ENCODE peak calls at places on chromosomes 2 and 18, in eight cellular contexts. One of them, this sample, is unnamed.

GRCh38 chr2:43018179-43019024 is 208.0 kb downstream of the ZFP36L2 start:
- DNase-seq in MM.1S: no peak
- DNase-seq in OCI-LY7: no peak
- DNase-seq in HCT116: no peak
- DNase-seq in GM23338: no peak
- DNase-seq in PC-3: no peak
- DNase-seq in neural progenitor cell: no peak
- DNase-seq in GM23248: peak
- DNase-seq in this sample: peak

GRCh38 chr2:219500135-219500534 is 1.4 kb downstream of the GMPPA start:
- DNase-seq in MM.1S: no peak
- DNase-seq in PC-3: peak
- DNase-seq in OCI-LY7: no peak
- DNase-seq in neural progenitor cell: peak
- DNase-seq in HCT116: no peak
- DNase-seq in GM23248: peak
- DNase-seq in GM23338: peak
- DNase-seq in this sample: no peak

GRCh38 chr2:88190808-88191721 is 20.9 kb downstream of the THNSL2 start:
- DNase-seq in OCI-LY7: peak
- DNase-seq in MM.1S: peak
- DNase-seq in GM23338: peak
- DNase-seq in GM23248: peak
- DNase-seq in HCT116: peak
- DNase-seq in neural progenitor cell: peak
- DNase-seq in PC-3: peak
- DNase-seq in this sample: peak

GRCh38 chr2:86054539-86055082 is 51.1 kb downstream of the POLR1A start:
- DNase-seq in GM23248: no peak
- DNase-seq in OCI-LY7: no peak
- DNase-seq in MM.1S: no peak
- DNase-seq in PC-3: no peak
- DNase-seq in GM23338: no peak
- DNase-seq in HCT116: no peak
- DNase-seq in neural progenitor cell: no peak
- DNase-seq in this sample: no peak

GRCh38 chr2:225337183-225337582 is 62.3 kb upstream of the NYAP2 start:
- DNase-seq in HCT116: no peak
- DNase-seq in neural progenitor cell: peak
- DNase-seq in MM.1S: no peak
- DNase-seq in OCI-LY7: no peak
- DNase-seq in PC-3: peak
- DNase-seq in GM23248: peak
- DNase-seq in GM23338: peak
- DNase-seq in this sample: no peak

GRCh38 chr2:231294578-231295362 is 96.3 kb downstream of the ARMC9 start:
- DNase-seq in neural progenitor cell: no peak
- DNase-seq in PC-3: no peak
- DNase-seq in OCI-LY7: no peak
- DNase-seq in GM23248: peak
- DNase-seq in GM23338: no peak
- DNase-seq in HCT116: no peak
- DNase-seq in MM.1S: no peak
- DNase-seq in this sample: no peak

GRCh38 chr2:120262150-120262549 is 9.5 kb downstream of the RALB start:
- DNase-seq in PC-3: no peak
- DNase-seq in HCT116: no peak
- DNase-seq in GM23248: no peak
- DNase-seq in GM23338: no peak
- DNase-seq in MM.1S: no peak
- DNase-seq in neural progenitor cell: no peak
- DNase-seq in OCI-LY7: no peak
- DNase-seq in this sample: no peak

GRCh38 chr2:48414980-48415764 is 114.8 kb upstream of the STON1 start:
- DNase-seq in OCI-LY7: no peak
- DNase-seq in neural progenitor cell: peak
- DNase-seq in GM23248: peak
- DNase-seq in MM.1S: no peak
- DNase-seq in GM23338: peak
- DNase-seq in PC-3: no peak
- DNase-seq in HCT116: no peak
- DNase-seq in this sample: no peak

GRCh38 chr2:222797871-222798270 is 63.0 kb upstream of the ACSL3 start:
- DNase-seq in MM.1S: no peak
- DNase-seq in HCT116: no peak
- DNase-seq in GM23248: peak
- DNase-seq in GM23338: no peak
- DNase-seq in PC-3: no peak
- DNase-seq in OCI-LY7: no peak
- DNase-seq in neural progenitor cell: no peak
- DNase-seq in this sample: no peak

GRCh38 chr2:11534746-11535484 is 1.1 kb downstream of the GREB1 start:
- DNase-seq in MM.1S: no peak
- DNase-seq in PC-3: no peak
- DNase-seq in neural progenitor cell: peak
- DNase-seq in GM23338: peak
- DNase-seq in HCT116: no peak
- DNase-seq in GM23248: no peak
- DNase-seq in OCI-LY7: no peak
- DNase-seq in this sample: no peak

GRCh38 chr2:142502402-142502801 is 371.6 kb upstream of the LRP1B start:
- DNase-seq in MM.1S: peak
- DNase-seq in neural progenitor cell: no peak
- DNase-seq in GM23338: no peak
- DNase-seq in HCT116: no peak
- DNase-seq in GM23248: no peak
- DNase-seq in PC-3: no peak
- DNase-seq in OCI-LY7: no peak
- DNase-seq in this sample: no peak

GRCh38 chr2:226678422-226678821 is 121.2 kb downstream of the IRS1 start:
- DNase-seq in HCT116: no peak
- DNase-seq in GM23248: no peak
- DNase-seq in GM23338: no peak
- DNase-seq in PC-3: no peak
- DNase-seq in MM.1S: no peak
- DNase-seq in OCI-LY7: no peak
- DNase-seq in neural progenitor cell: no peak
- DNase-seq in this sample: no peak

GRCh38 chr2:186044761-186045160 is 306.2 kb downstream of the FSIP2 start:
- DNase-seq in GM23338: no peak
- DNase-seq in MM.1S: no peak
- DNase-seq in GM23248: no peak
- DNase-seq in OCI-LY7: no peak
- DNase-seq in HCT116: no peak
- DNase-seq in neural progenitor cell: no peak
- DNase-seq in PC-3: no peak
- DNase-seq in this sample: no peak

GRCh38 chr2:109455731-109456691 is 157.8 kb downstream of the SEPTIN10 start:
- DNase-seq in OCI-LY7: no peak
- DNase-seq in neural progenitor cell: no peak
- DNase-seq in PC-3: no peak
- DNase-seq in GM23248: no peak
- DNase-seq in HCT116: no peak
- DNase-seq in GM23338: no peak
- DNase-seq in MM.1S: no peak
- DNase-seq in this sample: no peak

GRCh38 chr18:49878996-49879585 is 65.8 kb upstream of the ACAA2 start:
- DNase-seq in OCI-LY7: no peak
- DNase-seq in neural progenitor cell: no peak
- DNase-seq in GM23338: no peak
- DNase-seq in PC-3: no peak
- DNase-seq in MM.1S: no peak
- DNase-seq in HCT116: no peak
- DNase-seq in GM23248: peak
- DNase-seq in this sample: no peak

GRCh38 chr2:169853041-169853668 is 25.9 kb downstream of the UBR3 start:
- DNase-seq in OCI-LY7: no peak
- DNase-seq in GM23338: no peak
- DNase-seq in neural progenitor cell: no peak
- DNase-seq in MM.1S: no peak
- DNase-seq in PC-3: no peak
- DNase-seq in GM23248: no peak
- DNase-seq in HCT116: no peak
- DNase-seq in this sample: no peak

GRCh38 chr2:178484245-178485041 is 4.2 kb downstream of the PLEKHA3 start:
- DNase-seq in MM.1S: no peak
- DNase-seq in OCI-LY7: no peak
- DNase-seq in GM23248: peak
- DNase-seq in neural progenitor cell: no peak
- DNase-seq in PC-3: peak
- DNase-seq in HCT116: no peak
- DNase-seq in GM23338: no peak
- DNase-seq in this sample: peak

GRCh38 chr2:240231838-240232244 is 91.4 kb upstream of the OTOS start:
- DNase-seq in GM23248: no peak
- DNase-seq in neural progenitor cell: no peak
- DNase-seq in HCT116: no peak
- DNase-seq in MM.1S: no peak
- DNase-seq in PC-3: no peak
- DNase-seq in OCI-LY7: no peak
- DNase-seq in GM23338: no peak
- DNase-seq in this sample: no peak

GRCh38 chr2:29114841-29115609 is at the start of gene CLIP4:
- DNase-seq in HCT116: no peak
- DNase-seq in GM23248: peak
- DNase-seq in PC-3: peak
- DNase-seq in MM.1S: no peak
- DNase-seq in neural progenitor cell: peak
- DNase-seq in OCI-LY7: no peak
- DNase-seq in GM23338: peak
- DNase-seq in this sample: peak

GRCh38 chr2:85514323-85514722 is 24.6 kb upstream of the MAT2A start:
- DNase-seq in PC-3: no peak
- DNase-seq in HCT116: no peak
- DNase-seq in GM23338: no peak
- DNase-seq in MM.1S: no peak
- DNase-seq in neural progenitor cell: no peak
- DNase-seq in GM23248: no peak
- DNase-seq in OCI-LY7: no peak
- DNase-seq in this sample: no peak

GRCh38 chr2:50859110-50859509 is 172.8 kb downstream of the NRXN1 start:
- DNase-seq in GM23248: no peak
- DNase-seq in PC-3: no peak
- DNase-seq in MM.1S: no peak
- DNase-seq in GM23338: no peak
- DNase-seq in neural progenitor cell: no peak
- DNase-seq in HCT116: no peak
- DNase-seq in OCI-LY7: no peak
- DNase-seq in this sample: no peak

GRCh38 chr2:1638281-1638860 is 105.9 kb downstream of the PXDN start:
- DNase-seq in GM23248: peak
- DNase-seq in neural progenitor cell: no peak
- DNase-seq in OCI-LY7: no peak
- DNase-seq in GM23338: no peak
- DNase-seq in HCT116: no peak
- DNase-seq in PC-3: peak
- DNase-seq in MM.1S: no peak
- DNase-seq in this sample: no peak

DNA sequence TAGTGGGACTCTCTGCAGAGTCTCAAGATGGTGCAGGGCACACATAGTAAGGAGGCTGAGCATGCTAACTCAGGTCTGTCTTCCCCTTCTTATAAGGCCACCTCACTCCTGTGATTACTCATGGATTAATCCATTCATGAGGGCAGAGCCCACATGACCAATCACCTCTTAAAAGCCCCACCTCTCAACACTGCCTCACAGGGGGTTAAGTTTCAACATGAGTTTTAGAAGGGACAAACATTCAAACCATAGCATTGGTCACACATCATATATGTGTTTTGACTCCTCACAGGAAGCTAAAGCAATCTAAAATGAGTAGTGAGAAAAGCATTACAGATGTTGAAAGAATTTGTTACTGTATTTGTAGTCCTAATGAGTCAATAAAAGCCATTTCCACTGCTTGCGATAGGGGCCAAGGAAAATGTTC is 57.5 kb downstream of the DTNA start:
- DNase-seq in PC-3: peak
- DNase-seq in neural progenitor cell: no peak
- DNase-seq in OCI-LY7: no peak
- DNase-seq in GM23248: peak
- DNase-seq in MM.1S: no peak
- DNase-seq in HCT116: no peak
- DNase-seq in GM23338: no peak
- DNase-seq in this sample: no peak
- H3K27ac ChIP-seq in PC-3: peak
- H3K27ac ChIP-seq in neural progenitor cell: no peak
- H3K27ac ChIP-seq in OCI-LY7: no peak
- H3K27ac ChIP-seq in GM23248: peak
- H3K27ac ChIP-seq in MM.1S: no peak
- H3K27ac ChIP-seq in HCT116: no peak
- H3K27ac ChIP-seq in GM23338: no peak
- H3K27ac ChIP-seq in this sample: no peak

GRCh38 chr2:162821176-162821575 is 17.4 kb downstream of the KCNH7 start:
- DNase-seq in MM.1S: no peak
- DNase-seq in OCI-LY7: no peak
- DNase-seq in HCT116: no peak
- DNase-seq in PC-3: peak
- DNase-seq in GM23248: peak
- DNase-seq in neural progenitor cell: no peak
- DNase-seq in GM23338: no peak
- DNase-seq in this sample: no peak
- TF ChIP-seq EZH2phosphoT487 in MM.1S: no peak
- TF ChIP-seq EZH2phosphoT487 in OCI-LY7: no peak
- TF ChIP-seq EZH2phosphoT487 in HCT116: no peak
- TF ChIP-seq EZH2phosphoT487 in PC-3: no peak
- TF ChIP-seq EZH2phosphoT487 in GM23248: no peak
- TF ChIP-seq EZH2phosphoT487 in neural progenitor cell: no peak
- TF ChIP-seq EZH2phosphoT487 in GM23338: no peak
- TF ChIP-seq EZH2phosphoT487 in this sample: no peak

GRCh38 chr2:217853961-217854360 is 148.8 kb downstream of the TNS1 start:
- DNase-seq in OCI-LY7: no peak
- DNase-seq in MM.1S: no peak
- DNase-seq in HCT116: no peak
- DNase-seq in GM23338: no peak
- DNase-seq in PC-3: no peak
- DNase-seq in neural progenitor cell: no peak
- DNase-seq in GM23248: no peak
- DNase-seq in this sample: no peak
- H3K27ac ChIP-seq in OCI-LY7: no peak
- H3K27ac ChIP-seq in MM.1S: no peak
- H3K27ac ChIP-seq in HCT116: no peak
- H3K27ac ChIP-seq in GM23338: no peak
- H3K27ac ChIP-seq in PC-3: no peak
- H3K27ac ChIP-seq in neural progenitor cell: no peak
- H3K27ac ChIP-seq in GM23248: peak
- H3K27ac ChIP-seq in this sample: no peak

GRCh38 chr2:175889557-175890355 is 112.3 kb downstream of the LNPK start:
- DNase-seq in GM23338: no peak
- DNase-seq in MM.1S: no peak
- DNase-seq in GM23248: no peak
- DNase-seq in PC-3: no peak
- DNase-seq in OCI-LY7: no peak
- DNase-seq in neural progenitor cell: no peak
- DNase-seq in HCT116: no peak
- DNase-seq in this sample: no peak
- TF ChIP-seq EZH2phosphoT487 in GM23338: no peak
- TF ChIP-seq EZH2phosphoT487 in MM.1S: no peak
- TF ChIP-seq EZH2phosphoT487 in GM23248: no peak
- TF ChIP-seq EZH2phosphoT487 in PC-3: no peak
- TF ChIP-seq EZH2phosphoT487 in OCI-LY7: no peak
- TF ChIP-seq EZH2phosphoT487 in neural progenitor cell: no peak
- TF ChIP-seq EZH2phosphoT487 in HCT116: no peak
- TF ChIP-seq EZH2phosphoT487 in this sample: no peak

This sample was measured in hepatocyte.